ENCODE peak calls at places on chromosomes 13 and 19, in seven cellular contexts. P is A549, W is transverse colon, I is psoas muscle, C is heart right ventricle, E is BJ, G is tibial artery. A is an unnamed sample.

GRCh38 chr13:30881931-30882899 is 23.9 kb upstream of the MEDAG start:
- DNase-seq in P (no peak), G (no peak), C (no peak), W (no peak), E (no peak), I (no peak), A (no peak)

GRCh38 chr13:97627566-97627965 is 193.6 kb downstream of the RAP2A start:
- DNase-seq in W (no peak), I (peak; percentile 79), G (peak; percentile 70), C (peak; percentile 25), P (no peak), E (peak; percentile 7), A (peak; percentile 51)

GRCh38 chr13:40109324-40109958 is 454.0 kb downstream of the COG6 start:
- DNase-seq in E (peak; percentile 82), P (peak; percentile 5), C (no peak), I (no peak), W (no peak), G (no peak), A (peak; percentile 98)

GRCh38 chr19:13109361-13110098 is 6.9 kb upstream of the LYL1 start:
- DNase-seq in C (no peak), E (no peak), P (no peak), W (no peak), I (no peak), G (no peak), A (no peak)

GRCh38 chr13:110129539-110130186 is 177.3 kb downstream of the COL4A1 start:
- DNase-seq in I (no peak), E (no peak), W (no peak), C (no peak), P (no peak), G (no peak), A (no peak)

GRCh38 chr19:45443462-45444317 is 20.0 kb upstream of the ERCC1 start:
- DNase-seq in I (peak; percentile 98), E (no peak), P (peak; percentile 98), W (peak; percentile 98), C (peak; percentile 99), G (peak; percentile 99), A (peak; percentile 94)

GRCh38 chr19:58261968-58262921 is 16.5 kb upstream of the ZNF8 start:
- DNase-seq in P (no peak), W (no peak), G (no peak), E (no peak), I (no peak), C (no peak), A (no peak)

GRCh38 chr19:38307076-38307475 is 3.0 kb downstream of the C19orf33 start:
- DNase-seq in W (no peak), C (no peak), G (no peak), I (no peak), E (no peak), P (no peak), A (no peak)

GRCh38 chr13:41827507-41828213 is 133.2 kb downstream of the VWA8 start:
- DNase-seq in C (no peak), G (peak; percentile 66), E (peak; percentile 86), P (peak; percentile 38), W (no peak), I (no peak), A (peak; percentile 89)

GRCh38 chr19:38990949-38991697 is 15.6 kb upstream of the FBXO17 start:
- DNase-seq in C (no peak), G (no peak), I (no peak), W (no peak), E (no peak), P (no peak), A (no peak)

GRCh38 chr19:52963229-52963760 is 614 bp upstream of the ZNF816 start:
- DNase-seq in E (no peak), C (peak; percentile 22), I (no peak), G (peak; percentile 66), W (peak; percentile 17), P (no peak), A (no peak)

GRCh38 chr13:45055198-45055901 is 65.0 kb upstream of the GTF2F2 start:
- DNase-seq in C (no peak), P (peak; percentile 25), E (peak; percentile 94), I (no peak), G (no peak), W (peak; percentile 29), A (peak; percentile 94)

GRCh38 chr19:30790048-30790680 is 418.0 kb downstream of the ZNF536 start:
- DNase-seq in W (no peak), E (no peak), I (no peak), G (no peak), P (no peak), C (no peak), A (no peak)

GRCh38 chr19:377801-378581 is 31.0 kb downstream of the C2CD4C start:
- DNase-seq in E (no peak), P (no peak), C (no peak), I (no peak), W (no peak), G (no peak), A (no peak)

GRCh38 chr13:27362064-27362751 is 62.2 kb upstream of the GTF3A start:
- DNase-seq in I (peak; percentile 91), G (peak; percentile 88), P (peak; percentile 81), C (peak; percentile 88), E (no peak), W (peak; percentile 92), A (peak; percentile 78)

GRCh38 chr19:11405846-11406643 is 13.1 kb downstream of the RGL3 start:
- DNase-seq in E (no peak), C (peak; percentile 45), W (no peak), I (no peak), P (no peak), G (no peak), A (no peak)

GRCh38 chr19:8336665-8337064 is 6.4 kb downstream of the KANK3 start:
- DNase-seq in P (no peak), W (no peak), E (no peak), I (peak; percentile 9), C (no peak), G (no peak), A (no peak)

GRCh38 chr19:15642807-15643206 is 2.1 kb downstream of the CYP4F3 start:
- DNase-seq in W (no peak), G (no peak), P (no peak), E (no peak), C (no peak), I (no peak), A (no peak)

GRCh38 chr13:25171517-25172302 is at the start of gene AMER2:
- DNase-seq in P (no peak), G (no peak), W (peak; percentile 11), I (no peak), C (peak; percentile 22), E (no peak), A (no peak)
- H3K4me3 ChIP-seq in P (peak within 1 kb of the TSS; percentile 40), G (no peak within 1 kb of the TSS), W (no peak within 1 kb of the TSS), I (peak within 1 kb of the TSS; percentile 47), C (peak within 1 kb of the TSS; percentile 36), E (no peak within 1 kb of the TSS), A (peak within 1 kb of the TSS; percentile 8)

GRCh38 chr19:42122691-42123607 is 9.3 kb downstream of the POU2F2 start:
- DNase-seq in G (no peak), W (no peak), P (no peak), C (no peak), E (no peak), I (peak; percentile 27), A (no peak)
- TF ChIP-seq CTCF in G (no peak), W (no peak), P (no peak), C (no peak), E (peak; percentile 11), I (no peak), A (peak; percentile 4)

DNA sequence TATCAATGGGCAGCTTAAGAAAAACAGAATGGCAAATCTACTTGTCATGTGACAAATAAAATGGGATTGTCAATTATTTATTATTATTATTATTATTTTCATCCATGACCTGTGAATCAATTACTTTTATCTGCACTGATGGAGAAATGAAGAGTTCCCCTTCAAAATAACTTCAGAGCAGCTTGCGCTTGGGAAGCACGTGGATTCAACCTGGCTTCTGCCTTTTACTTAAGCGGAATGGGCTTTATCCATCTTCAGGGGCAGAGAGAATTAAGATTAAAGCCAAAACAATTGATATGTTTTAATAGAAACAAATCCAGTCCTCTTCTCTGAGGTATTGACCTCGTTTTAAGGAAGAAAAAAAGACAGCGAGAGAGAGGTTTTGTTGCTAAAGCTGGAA is 913 bp downstream of the SACS start:
- DNase-seq in E (no peak), W (no peak), P (no peak), C (no peak), G (no peak), I (no peak), A (no peak)
- H3K4me3 ChIP-seq in E (peak overlapping the region; percentile 86), W (no peak overlapping the region), P (peak overlapping the region; percentile 86), C (peak overlapping the region; percentile 58), G (peak overlapping the region; percentile 62), I (peak overlapping the region; percentile 75), A (no peak overlapping the region)

DNA sequence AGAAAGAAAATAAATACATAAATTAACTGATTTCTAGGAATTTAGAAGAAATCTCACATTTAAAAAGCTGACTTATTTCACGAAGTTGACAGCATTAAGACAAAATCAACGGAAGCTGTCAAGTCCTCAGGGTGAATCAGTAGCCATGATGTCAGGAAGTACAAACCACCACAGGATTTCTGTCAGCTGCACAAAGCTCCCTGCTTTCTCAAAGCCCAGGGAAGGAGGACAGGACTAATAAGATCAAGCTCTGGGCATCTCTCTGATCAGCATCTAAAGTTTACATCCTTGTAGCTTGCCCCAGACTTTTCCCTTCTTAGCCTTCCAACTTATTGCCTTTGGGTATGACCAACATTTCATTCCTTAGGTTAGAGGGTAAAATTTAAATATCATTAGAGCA is 9.4 kb downstream of the DCT start:
- DNase-seq in P (no peak), W (no peak), E (no peak), C (no peak), G (no peak), I (no peak), A (no peak)
- TF ChIP-seq CTCF in P (no peak), W (no peak), E (no peak), C (no peak), G (no peak), I (no peak), A (no peak)